ENCODE peak calls at places on chromosomes 3 and 15, in nine cellular contexts. N is epithelial cell of esophagus, Z is colonic mucosa, K is HCT116, X is adrenal gland, O is left ventricle myocardium inferior, D is SK-N-SH, P is lower leg skin, Y is AG04450. U is an unnamed sample.

GRCh38 chr3:66181764-66182163 is 39.0 kb upstream of the SLC25A26 start:
- DNase-seq in N (no peak), Z (no peak), K (no peak), X (no peak), O (peak), D (no peak), P (no peak), Y (no peak), U (no peak)

GRCh38 chr3:32245200-32245599 is 6.7 kb downstream of the CMTM8 start:
- DNase-seq in N (no peak), Z (no peak), K (no peak), X (no peak), O (no peak), D (no peak), P (no peak), Y (no peak), U (no peak)

GRCh38 chr3:125054436-125055164 is 1.2 kb downstream of the HEG1 start:
- DNase-seq in N (no peak), Z (peak), K (no peak), X (peak), O (no peak), D (peak), P (no peak), Y (no peak), U (no peak)

GRCh38 chr15:32833323-32833944 is 115.6 kb downstream of the GREM1 start:
- DNase-seq in N (peak), Z (no peak), K (no peak), X (no peak), O (no peak), D (no peak), P (no peak), Y (no peak), U (no peak)

GRCh38 chr3:47984089-47984759 is 32.0 kb downstream of the MAP4 start:
- DNase-seq in N (peak), Z (no peak), K (peak), X (peak), O (no peak), D (no peak), P (no peak), Y (peak), U (peak)

GRCh38 chr3:168091961-168092360 is 3.8 kb downstream of the GOLIM4 start:
- DNase-seq in N (no peak), Z (peak), K (no peak), X (no peak), O (no peak), D (no peak), P (no peak), Y (no peak), U (no peak)

GRCh38 chr15:39887832-39888231 is 32.2 kb downstream of the GPR176 start:
- DNase-seq in N (peak), Z (peak), K (peak), X (peak), O (no peak), D (no peak), P (no peak), Y (no peak), U (peak)

GRCh38 chr3:160982497-160982896 is 122.7 kb downstream of the B3GALNT1 start:
- DNase-seq in N (no peak), Z (no peak), K (no peak), X (no peak), O (no peak), D (no peak), P (no peak), Y (no peak), U (no peak)

GRCh38 chr3:30081904-30082303 is 524.5 kb upstream of the TGFBR2 start:
- DNase-seq in N (no peak), Z (peak), K (no peak), X (no peak), O (no peak), D (no peak), P (no peak), Y (no peak), U (no peak)

GRCh38 chr15:82043130-82043673 is 2.6 kb downstream of the MEX3B start:
- DNase-seq in N (no peak), Z (no peak), K (no peak), X (no peak), O (no peak), D (peak), P (no peak), Y (no peak), U (no peak)

GRCh38 chr3:139355502-139355901 is 11.7 kb downstream of the MRPS22 start:
- DNase-seq in N (no peak), Z (no peak), K (no peak), X (peak), O (no peak), D (no peak), P (no peak), Y (no peak), U (peak)

GRCh38 chr3:72102057-72102711 is 317.2 kb upstream of the PROK2 start:
- DNase-seq in N (no peak), Z (no peak), K (no peak), X (no peak), O (no peak), D (no peak), P (no peak), Y (no peak), U (no peak)

GRCh38 chr3:194284351-194284750 is 66.8 kb downstream of the CPN2 start:
- DNase-seq in N (no peak), Z (no peak), K (no peak), X (peak), O (no peak), D (no peak), P (no peak), Y (no peak), U (no peak)

GRCh38 chr3:79419222-79419621 is 348.6 kb downstream of the ROBO1 start:
- DNase-seq in N (peak), Z (no peak), K (no peak), X (no peak), O (no peak), D (no peak), P (no peak), Y (no peak), U (no peak)

GRCh38 chr3:140753865-140754754 is 76.2 kb downstream of the TRIM42 start:
- DNase-seq in N (peak), Z (no peak), K (no peak), X (no peak), O (no peak), D (no peak), P (no peak), Y (no peak), U (no peak)

GRCh38 chr15:81645470-81645869 is 271.5 kb upstream of the TMC3 start:
- DNase-seq in N (no peak), Z (no peak), K (no peak), X (no peak), O (no peak), D (no peak), P (no peak), Y (no peak), U (no peak)

GRCh38 chr3:187958432-187959003 is 195.4 kb upstream of the LPP start:
- DNase-seq in N (no peak), Z (no peak), K (no peak), X (no peak), O (no peak), D (no peak), P (no peak), Y (no peak), U (no peak)

GRCh38 chr3:63661242-63661641 is 8.8 kb downstream of the SNTN start:
- DNase-seq in N (no peak), Z (no peak), K (no peak), X (no peak), O (no peak), D (no peak), P (no peak), Y (no peak), U (no peak)
- TF ChIP-seq CTCF in N (no peak), Z (no peak), K (peak), X (no peak), O (no peak), D (peak), P (no peak), Y (peak), U (peak)

DNA sequence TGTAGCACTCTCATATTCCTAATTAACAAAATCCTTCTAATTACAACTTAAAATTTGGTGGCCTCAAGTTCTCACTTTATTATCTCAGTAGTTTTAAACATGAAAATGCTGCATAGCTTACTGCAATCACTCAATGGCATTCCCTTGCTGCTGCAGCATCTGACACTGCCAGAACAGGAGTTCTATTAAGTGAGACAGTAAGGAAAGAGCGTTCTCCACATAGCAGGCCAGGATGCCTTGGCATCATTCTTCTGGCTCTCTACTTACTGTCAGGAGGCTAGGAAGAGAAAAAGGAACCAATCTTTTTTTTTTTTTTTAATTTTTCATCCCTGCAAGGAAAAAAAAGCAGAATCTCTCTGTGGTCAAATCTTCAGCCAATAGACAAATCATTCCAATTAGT is 3.2 kb downstream of the CNBP start:
- DNase-seq in N (no peak), Z (no peak), K (no peak), X (no peak), O (no peak), D (no peak), P (no peak), Y (no peak), U (no peak)
- H3K4me3 ChIP-seq in N (peak), Z (no peak), K (no peak), X (no peak), O (peak), D (no peak), P (no peak), Y (peak), U (no peak)

GRCh38 chr15:47988564-47988963 is 132.2 kb upstream of the SLC24A5 start:
- DNase-seq in N (no peak), Z (no peak), K (no peak), X (no peak), O (no peak), D (no peak), P (no peak), Y (no peak), U (no peak)
- TF ChIP-seq CTCF in N (peak), Z (no peak), K (no peak), X (no peak), O (no peak), D (no peak), P (no peak), Y (no peak), U (no peak)

GRCh38 chr15:59764775-59765174 is 75.7 kb upstream of the BNIP2 start:
- DNase-seq in N (peak), Z (no peak), K (peak), X (no peak), O (no peak), D (no peak), P (no peak), Y (no peak), U (no peak)

DNA sequence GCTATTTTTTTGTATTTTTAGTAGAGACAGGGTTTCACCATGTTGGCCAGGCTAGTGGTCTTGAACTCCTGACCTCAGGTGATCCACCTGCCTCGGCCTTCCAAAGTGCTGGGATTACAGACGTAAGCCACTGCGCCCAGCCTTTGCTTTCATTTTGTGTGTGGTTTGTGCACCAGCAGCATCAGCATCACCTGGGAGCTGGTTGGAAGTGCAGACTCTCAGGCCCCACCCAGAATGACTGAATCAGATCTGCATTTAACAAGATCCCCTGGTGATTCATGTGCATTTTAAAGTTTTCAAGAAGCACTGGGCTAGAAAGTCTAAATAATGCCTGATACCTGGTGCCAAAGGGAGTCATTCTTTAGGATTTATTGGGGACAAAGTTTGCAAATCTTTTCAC is 73.4 kb upstream of the BNIP2 start:
- DNase-seq in N (peak), Z (no peak), K (no peak), X (no peak), O (no peak), D (no peak), P (no peak), Y (no peak), U (no peak)
- H3K4me3 ChIP-seq in N (no peak), Z (no peak), K (no peak), X (no peak), O (no peak), D (no peak), P (no peak), Y (no peak), U (no peak)

GRCh38 chr15:73716417-73716816 is 32.2 kb downstream of the CD276 start:
- DNase-seq in N (no peak), Z (no peak), K (no peak), X (no peak), O (peak), D (no peak), P (no peak), Y (no peak), U (no peak)

GRCh38 chr15:73717206-73717605 is 33.0 kb downstream of the CD276 start:
- DNase-seq in N (no peak), Z (no peak), K (no peak), X (no peak), O (no peak), D (no peak), P (no peak), Y (no peak), U (no peak)

GRCh38 chr15:73715417-73715816 is 31.2 kb downstream of the CD276 start:
- DNase-seq in N (no peak), Z (no peak), K (no peak), X (no peak), O (peak), D (no peak), P (no peak), Y (no peak), U (no peak)

GRCh38 chr15:73714695-73715301 is 30.6 kb downstream of the CD276 start:
- DNase-seq in N (no peak), Z (no peak), K (no peak), X (no peak), O (no peak), D (no peak), P (no peak), Y (no peak), U (no peak)

DNA sequence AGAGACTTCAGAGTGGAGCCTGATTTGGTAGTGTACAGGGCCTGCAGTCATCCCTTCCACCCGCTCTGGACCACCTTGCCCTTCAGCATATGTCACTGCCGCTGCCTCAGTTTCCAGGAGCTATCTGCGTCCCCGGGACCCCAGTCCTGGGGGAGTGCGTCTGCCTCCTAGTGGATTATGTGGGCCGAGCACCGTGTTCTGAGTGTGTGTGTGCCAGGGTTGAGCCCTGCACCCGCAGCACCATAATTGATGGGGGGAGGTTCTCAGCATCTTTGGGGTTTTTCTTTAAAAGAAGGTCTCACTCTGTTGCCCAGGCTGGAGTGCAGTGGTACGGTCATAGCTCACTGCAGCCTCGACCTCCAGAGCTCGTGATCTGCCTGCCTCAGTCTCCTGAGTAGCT is 33.6 kb downstream of the CD276 start:
- DNase-seq in N (no peak), Z (no peak), K (no peak), X (no peak), O (no peak), D (no peak), P (no peak), Y (no peak), U (no peak)
- TF ChIP-seq CTCF in N (no peak), Z (no peak), K (peak), X (no peak), O (no peak), D (peak), P (no peak), Y (no peak), U (no peak)

GRCh38 chr15:56871867-56872266 is 46.6 kb upstream of the TCF12 start:
- DNase-seq in N (no peak), Z (no peak), K (no peak), X (no peak), O (no peak), D (no peak), P (no peak), Y (no peak), U (no peak)
- H3K4me3 ChIP-seq in N (no peak), Z (no peak), K (no peak), X (no peak), O (no peak), D (no peak), P (no peak), Y (no peak), U (no peak)

DNA sequence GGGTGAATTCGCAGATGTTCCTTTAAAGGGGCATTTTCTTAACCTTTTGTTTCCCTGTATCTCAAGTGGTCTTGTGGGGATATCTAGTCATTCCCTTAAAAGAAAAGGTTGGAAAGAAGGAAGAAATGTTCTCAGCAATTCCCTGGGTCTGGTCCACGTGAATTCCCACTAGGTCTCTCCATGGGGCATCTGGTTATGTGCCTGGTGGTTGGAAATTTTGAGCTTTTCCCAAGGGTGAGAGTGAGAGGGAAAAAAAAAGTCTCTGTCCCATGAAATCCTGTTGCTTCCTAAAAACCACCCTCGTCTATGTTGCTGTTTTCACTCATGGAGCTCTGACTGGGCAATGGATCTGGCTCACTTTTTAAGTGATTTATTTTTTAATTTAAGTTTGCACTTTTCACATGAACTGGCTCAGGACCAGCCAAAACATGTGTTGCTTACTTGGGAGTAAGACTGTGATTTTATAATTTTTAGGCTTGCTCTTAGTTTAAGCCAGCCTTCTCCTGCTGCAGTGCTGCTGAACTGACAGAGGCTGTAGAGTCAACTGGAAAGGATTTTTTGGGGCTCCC is 190.1 kb downstream of the CHST2 start:
- DNase-seq in N (no peak), Z (no peak), K (no peak), X (no peak), O (no peak), D (no peak), P (no peak), Y (no peak), U (no peak)
- TF ChIP-seq CTCF in N (no peak), Z (no peak), K (no peak), X (no peak), O (no peak), D (no peak), P (no peak), Y (no peak), U (no peak)

GRCh38 chr15:74257623-74258022 is 21.5 kb downstream of the CCDC33 start:
- DNase-seq in N (no peak), Z (no peak), K (no peak), X (no peak), O (no peak), D (no peak), P (no peak), Y (no peak), U (no peak)

GRCh38 chr15:74257105-74257504 is 21.0 kb downstream of the CCDC33 start:
- DNase-seq in N (no peak), Z (no peak), K (no peak), X (no peak), O (no peak), D (no peak), P (no peak), Y (no peak), U (no peak)

GRCh38 chr15:74252291-74253080 is 16.4 kb downstream of the CCDC33 start:
- DNase-seq in N (peak), Z (no peak), K (no peak), X (peak), O (no peak), D (no peak), P (no peak), Y (no peak), U (no peak)

GRCh38 chr15:74251187-74251811 is 15.2 kb downstream of the CCDC33 start:
- DNase-seq in N (no peak), Z (no peak), K (no peak), X (peak), O (peak), D (peak), P (no peak), Y (no peak), U (no peak)

DNA sequence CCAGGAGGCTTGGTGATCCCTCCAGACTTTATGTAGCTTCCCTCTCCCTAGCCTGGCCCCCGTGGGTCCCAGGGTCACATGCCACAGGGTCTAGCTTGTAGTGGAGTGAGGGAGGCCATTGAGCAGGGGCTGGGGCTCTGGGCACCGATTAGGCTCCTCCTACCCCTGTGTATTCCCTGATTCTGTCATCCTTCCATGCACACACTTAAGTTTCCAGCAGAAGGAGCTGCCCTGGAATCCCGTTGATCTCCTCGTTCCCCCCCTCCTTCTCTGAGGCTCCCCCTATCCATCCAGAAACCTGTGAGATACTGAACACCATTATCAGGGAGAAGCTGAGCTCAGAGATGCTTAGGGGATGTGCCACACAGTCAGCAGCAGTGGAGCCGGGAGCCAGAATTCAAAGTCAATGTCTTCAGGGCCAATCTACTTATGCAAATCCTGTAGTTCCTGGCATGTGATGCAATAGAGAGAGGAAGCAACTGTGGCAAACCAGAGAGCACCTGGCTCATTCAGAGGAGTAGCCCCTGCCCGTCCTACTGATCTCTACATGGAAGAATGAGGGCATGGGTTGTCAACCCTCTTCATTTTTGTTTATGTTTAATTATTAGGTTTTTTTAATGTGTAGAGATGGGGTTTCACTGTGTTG is 17.3 kb downstream of the CCDC33 start:
- DNase-seq in N (peak), Z (no peak), K (no peak), X (no peak), O (no peak), D (no peak), P (no peak), Y (no peak), U (no peak)
- H3K4me3 ChIP-seq in N (no peak), Z (no peak), K (no peak), X (no peak), O (no peak), D (no peak), P (no peak), Y (no peak), U (no peak)

U was measured in AG09309.